ENCODE peak calls at places on chromosomes 2 and 18, in six cellular contexts. K, O, Y, I, Q and W are unnamed samples.

GRCh38 chr2:8609357-8609804 is 72.5 kb upstream of the ID2 start:
- DNase-seq in K (no peak), Q (no peak), I (peak; percentile 97), Y (no peak), O (no peak), W (no peak)

GRCh38 chr2:236653863-236654262 is 84.2 kb downstream of the ACKR3 start:
- DNase-seq in K (no peak), Q (no peak), I (no peak), O (no peak), Y (no peak), W (no peak)

GRCh38 chr2:157476915-157477709 is 33.2 kb upstream of the CYTIP start:
- DNase-seq in Q (peak; percentile 26), I (no peak), O (no peak), K (no peak), Y (no peak), W (no peak)

GRCh38 chr2:206390181-206390580 is 53.2 kb upstream of the ADAM23 start:
- DNase-seq in Q (no peak), I (no peak), K (no peak), O (no peak), Y (no peak), W (no peak)

GRCh38 chr2:57965219-57965618 is 81.4 kb upstream of the VRK2 start:
- DNase-seq in O (no peak), Y (no peak), Q (no peak), I (no peak), K (no peak), W (no peak)

GRCh38 chr18:48529796-48530195 is 9.0 kb upstream of the CTIF start:
- DNase-seq in K (no peak), Q (peak; percentile 76), I (peak; percentile 82), O (no peak), Y (peak; percentile 45), W (no peak)

GRCh38 chr2:85712849-85713612 is 18.9 kb downstream of the GNLY start:
- DNase-seq in I (no peak), Y (peak; percentile 86), K (no peak), Q (peak; percentile 69), O (no peak), W (no peak)

GRCh38 chr2:1032030-1032429 is 81.4 kb downstream of the SNTG2 start:
- DNase-seq in I (no peak), Q (no peak), Y (no peak), K (no peak), O (no peak), W (no peak)

GRCh38 chr2:24959761-24960160 is 12.0 kb downstream of the DNAJC27 start:
- DNase-seq in Y (no peak), I (no peak), Q (no peak), K (no peak), O (no peak), W (no peak)

GRCh38 chr2:20350105-20350712 is 435 bp downstream of the PUM2 start:
- DNase-seq in O (peak; percentile 78), Y (no peak), K (peak; percentile 93), I (peak; percentile 77), Q (peak; percentile 57), W (peak; percentile 72)

GRCh38 chr2:128783896-128784295 is 465.2 kb upstream of the HS6ST1 start:
- DNase-seq in K (no peak), Y (no peak), I (no peak), Q (no peak), O (no peak), W (no peak)

GRCh38 chr2:194104687-194105086 is 1552.3 kb upstream of the SLC39A10 start:
- DNase-seq in Q (no peak), I (no peak), O (no peak), K (no peak), Y (no peak), W (peak; percentile 84)

GRCh38 chr2:223589901-223590300 is 12.3 kb downstream of the SCG2 start:
- DNase-seq in Q (no peak), I (no peak), K (no peak), Y (no peak), O (no peak), W (no peak)

GRCh38 chr2:178193496-178193822 is 853 bp upstream of the OSBPL6 start:
- DNase-seq in O (no peak), I (no peak), Y (no peak), K (no peak), Q (no peak), W (no peak)

GRCh38 chr2:240586919-240587800 is 626 bp downstream of the CAPN10 start:
- DNase-seq in Q (peak; percentile 38), I (peak; percentile 59), Y (no peak), K (peak; percentile 65), O (peak; percentile 57), W (peak; percentile 64)

GRCh38 chr2:23477392-23477791 is 92.4 kb downstream of the KLHL29 start:
- DNase-seq in Y (no peak), I (no peak), K (no peak), O (no peak), Q (no peak), W (no peak)

GRCh38 chr18:55047546-55047945 is 88.3 kb upstream of the CCDC68 start:
- DNase-seq in Q (no peak), I (no peak), O (peak; percentile 13), Y (no peak), K (no peak), W (no peak)

GRCh38 chr2:64934530-64934929 is 54.7 kb upstream of the SLC1A4 start:
- DNase-seq in K (no peak), Q (no peak), O (no peak), I (no peak), Y (no peak), W (peak; percentile 53)

GRCh38 chr18:79785831-79786230 is 11.9 kb upstream of the KCNG2 start:
- DNase-seq in K (no peak), Q (no peak), Y (no peak), O (no peak), I (no peak), W (no peak)

GRCh38 chr2:204665244-204665643 is 120.0 kb downstream of the PARD3B start:
- DNase-seq in I (peak; percentile 77), Q (peak; percentile 7), K (no peak), Y (peak; percentile 10), O (no peak), W (no peak)

GRCh38 chr2:137676348-137676747 is 287.9 kb upstream of the HNMT start:
- DNase-seq in O (no peak), I (no peak), Q (no peak), K (no peak), Y (no peak), W (no peak)

GRCh38 chr2:239936838-239937581 is 88.1 kb downstream of the NDUFA10 start:
- DNase-seq in Q (no peak), K (no peak), Y (no peak), I (no peak), O (no peak), W (no peak)

GRCh38 chr2:99822487-99823218 is 319.7 kb downstream of the AFF3 start:
- DNase-seq in K (no peak), I (peak; percentile 26), Y (no peak), Q (no peak), O (no peak), W (no peak)

GRCh38 chr2:170943041-170943440 is 14.0 kb downstream of the GORASP2 start:
- DNase-seq in Y (no peak), Q (no peak), K (no peak), I (no peak), O (no peak), W (no peak)
- H3K4me2 ChIP-seq in Y (no peak overlapping the region), Q (no peak overlapping the region), K (no peak overlapping the region), I (no peak overlapping the region), O (no peak overlapping the region), W (no peak overlapping the region)

DNA sequence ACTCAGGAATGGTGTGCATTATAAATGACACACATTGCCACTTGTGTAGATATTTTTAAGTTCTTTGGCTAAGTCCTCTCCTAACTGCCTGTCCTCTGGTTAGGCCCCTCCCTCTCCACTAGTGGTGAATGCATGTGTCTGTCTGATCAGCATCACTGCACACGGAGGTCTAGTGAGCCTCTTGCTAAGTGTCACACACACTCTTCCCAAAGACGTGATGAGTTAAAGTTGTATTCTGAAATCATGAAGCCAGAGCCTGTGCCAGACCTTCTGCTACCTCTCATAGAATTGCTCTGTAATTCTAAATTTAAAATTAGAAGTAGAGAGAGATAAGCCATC is 41.3 kb downstream of the RALB start:
- DNase-seq in Y (no peak), K (no peak), I (no peak), Q (no peak), O (no peak), W (peak; percentile 30)
- H3K4me2 ChIP-seq in Y (peak overlapping the region; percentile 28), K (no peak overlapping the region), I (no peak overlapping the region), Q (no peak overlapping the region), O (no peak overlapping the region), W (peak overlapping the region; percentile 36)

GRCh38 chr2:191486584-191487320 is 191.2 kb upstream of the NABP1 start:
- DNase-seq in I (no peak), O (no peak), Q (peak; percentile 98), Y (peak; percentile 93), K (no peak), W (no peak)
- H3K4me2 ChIP-seq in I (no peak overlapping the region), O (no peak overlapping the region), Q (peak overlapping the region; percentile 48), Y (peak overlapping the region; percentile 64), K (peak overlapping the region; percentile 56), W (no peak overlapping the region)

GRCh38 chr2:127558911-127559310 is 23.4 kb downstream of the MYO7B start:
- DNase-seq in O (no peak), Q (no peak), K (no peak), I (no peak), Y (no peak), W (no peak)

GRCh38 chr2:127560929-127561275 is 25.4 kb downstream of the MYO7B start:
- DNase-seq in I (no peak), K (no peak), Y (peak; percentile 5), O (no peak), Q (no peak), W (no peak)

GRCh38 chr2:127561371-127561770 is 25.9 kb downstream of the MYO7B start:
- DNase-seq in I (no peak), K (no peak), Y (no peak), Q (no peak), O (no peak), W (no peak)

GRCh38 chr2:127559454-127559853 is 24.0 kb downstream of the MYO7B start:
- DNase-seq in Q (no peak), O (no peak), K (no peak), I (no peak), Y (no peak), W (no peak)

DNA sequence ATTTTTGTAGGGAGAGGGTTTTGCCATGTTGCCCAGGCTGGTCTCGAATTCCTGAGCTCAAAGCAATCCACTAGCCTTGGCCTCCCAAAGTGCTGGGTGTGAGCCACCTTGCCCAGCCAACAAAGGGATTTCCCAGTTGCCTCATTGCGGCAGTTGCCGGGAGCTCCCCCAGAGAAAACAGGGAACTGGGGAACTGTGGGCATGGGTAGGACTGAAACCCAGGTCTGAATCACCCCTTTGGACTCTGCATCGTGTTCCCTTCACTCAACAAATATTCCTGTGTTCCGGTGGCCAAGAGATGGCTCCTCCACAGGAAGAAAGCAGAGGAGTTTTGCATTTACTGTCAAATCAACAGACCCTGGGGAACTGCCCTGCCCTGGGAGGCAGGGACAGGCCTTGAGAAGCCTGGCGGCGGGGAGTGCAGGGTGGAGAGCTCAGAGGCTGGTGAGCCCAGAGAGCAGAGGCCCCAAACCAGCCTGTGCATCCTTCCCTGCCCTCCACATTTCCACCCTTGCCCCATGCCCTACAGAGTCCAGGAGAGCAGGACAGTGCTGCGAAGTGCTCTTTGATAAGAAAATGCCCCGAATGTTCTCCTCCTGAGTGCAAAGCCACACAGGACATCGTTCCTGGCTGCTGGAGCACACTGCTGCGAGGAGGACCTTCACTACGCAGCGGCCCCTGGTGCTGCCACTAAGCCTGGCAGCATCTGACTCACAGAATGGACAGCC is 24.9 kb downstream of the MYO7B start:
- DNase-seq in Q (peak; percentile 14), I (no peak), Y (no peak), K (no peak), O (no peak), W (no peak)
- H3K4me2 ChIP-seq in Q (no peak overlapping the region), I (no peak overlapping the region), Y (no peak overlapping the region), K (no peak overlapping the region), O (no peak overlapping the region), W (no peak overlapping the region)